ENCODE peak calls at places on chromosomes 13 and 19, in nine cellular contexts. One of them, this sample, is unnamed.

GRCh38 chr13:107370036-107370785 is 802.3 kb upstream of the ARGLU1 start:
- DNase-seq in endothelial cell of umbilical vein: peak
- DNase-seq in HCT116: no peak
- DNase-seq in ovary: no peak
- DNase-seq in K562: no peak
- DNase-seq in breast epithelium: no peak
- DNase-seq in testis: no peak
- DNase-seq in adrenal gland: no peak
- DNase-seq in heart left ventricle: no peak
- DNase-seq in this sample: peak

GRCh38 chr13:47135800-47136658 is 239.2 kb upstream of the HTR2A start:
- DNase-seq in endothelial cell of umbilical vein: no peak
- DNase-seq in HCT116: no peak
- DNase-seq in ovary: no peak
- DNase-seq in K562: no peak
- DNase-seq in breast epithelium: no peak
- DNase-seq in testis: no peak
- DNase-seq in adrenal gland: no peak
- DNase-seq in heart left ventricle: no peak
- DNase-seq in this sample: no peak

GRCh38 chr13:36275190-36276002 is 22.2 kb downstream of the CCDC169 start:
- DNase-seq in endothelial cell of umbilical vein: peak
- DNase-seq in HCT116: no peak
- DNase-seq in ovary: peak
- DNase-seq in K562: peak
- DNase-seq in breast epithelium: no peak
- DNase-seq in testis: peak
- DNase-seq in adrenal gland: peak
- DNase-seq in heart left ventricle: no peak
- DNase-seq in this sample: no peak

GRCh38 chr19:55690769-55691545 is 15.9 kb downstream of the EPN1 start:
- DNase-seq in endothelial cell of umbilical vein: no peak
- DNase-seq in HCT116: no peak
- DNase-seq in ovary: peak
- DNase-seq in K562: no peak
- DNase-seq in breast epithelium: peak
- DNase-seq in testis: no peak
- DNase-seq in adrenal gland: no peak
- DNase-seq in heart left ventricle: no peak
- DNase-seq in this sample: no peak

GRCh38 chr19:2791876-2792275 is 6.6 kb downstream of the THOP1 start:
- DNase-seq in endothelial cell of umbilical vein: no peak
- DNase-seq in HCT116: no peak
- DNase-seq in ovary: no peak
- DNase-seq in K562: no peak
- DNase-seq in breast epithelium: no peak
- DNase-seq in testis: no peak
- DNase-seq in adrenal gland: no peak
- DNase-seq in heart left ventricle: no peak
- DNase-seq in this sample: no peak

GRCh38 chr13:32647926-32648325 is 61.7 kb downstream of the PDS5B start:
- DNase-seq in endothelial cell of umbilical vein: no peak
- DNase-seq in HCT116: no peak
- DNase-seq in ovary: no peak
- DNase-seq in K562: no peak
- DNase-seq in breast epithelium: no peak
- DNase-seq in testis: no peak
- DNase-seq in adrenal gland: no peak
- DNase-seq in heart left ventricle: no peak
- DNase-seq in this sample: no peak

GRCh38 chr13:44906758-44907157 is 82.5 kb downstream of the NUFIP1 start:
- DNase-seq in endothelial cell of umbilical vein: no peak
- DNase-seq in HCT116: no peak
- DNase-seq in ovary: peak
- DNase-seq in K562: no peak
- DNase-seq in breast epithelium: no peak
- DNase-seq in testis: peak
- DNase-seq in adrenal gland: peak
- DNase-seq in heart left ventricle: no peak
- DNase-seq in this sample: no peak

GRCh38 chr19:2428027-2428690 is 773 bp upstream of the TIMM13 start:
- DNase-seq in endothelial cell of umbilical vein: no peak
- DNase-seq in HCT116: no peak
- DNase-seq in ovary: peak
- DNase-seq in K562: peak
- DNase-seq in breast epithelium: no peak
- DNase-seq in testis: peak
- DNase-seq in adrenal gland: peak
- DNase-seq in heart left ventricle: no peak
- DNase-seq in this sample: no peak

GRCh38 chr19:10238172-10238783 is 7.1 kb upstream of the S1PR2 start:
- DNase-seq in endothelial cell of umbilical vein: no peak
- DNase-seq in HCT116: no peak
- DNase-seq in ovary: no peak
- DNase-seq in K562: no peak
- DNase-seq in breast epithelium: no peak
- DNase-seq in testis: no peak
- DNase-seq in adrenal gland: peak
- DNase-seq in heart left ventricle: peak
- DNase-seq in this sample: peak

GRCh38 chr19:34480971-34481821 is at the start of gene WTIP:
- DNase-seq in endothelial cell of umbilical vein: peak
- DNase-seq in HCT116: peak
- DNase-seq in ovary: peak
- DNase-seq in K562: no peak
- DNase-seq in breast epithelium: peak
- DNase-seq in testis: peak
- DNase-seq in adrenal gland: peak
- DNase-seq in heart left ventricle: peak
- DNase-seq in this sample: peak

GRCh38 chr19:14443632-14444216 is 10.6 kb downstream of the PKN1 start:
- DNase-seq in endothelial cell of umbilical vein: no peak
- DNase-seq in HCT116: no peak
- DNase-seq in ovary: no peak
- DNase-seq in K562: no peak
- DNase-seq in breast epithelium: no peak
- DNase-seq in testis: no peak
- DNase-seq in adrenal gland: no peak
- DNase-seq in heart left ventricle: no peak
- DNase-seq in this sample: no peak

GRCh38 chr19:35380450-35381124 is 9.7 kb downstream of the GPR42 start:
- DNase-seq in endothelial cell of umbilical vein: no peak
- DNase-seq in HCT116: no peak
- DNase-seq in ovary: no peak
- DNase-seq in K562: peak
- DNase-seq in breast epithelium: no peak
- DNase-seq in testis: no peak
- DNase-seq in adrenal gland: no peak
- DNase-seq in heart left ventricle: no peak
- DNase-seq in this sample: no peak

GRCh38 chr19:18733196-18733647 is 49.7 kb downstream of the CRTC1 start:
- DNase-seq in endothelial cell of umbilical vein: no peak
- DNase-seq in HCT116: no peak
- DNase-seq in ovary: peak
- DNase-seq in K562: no peak
- DNase-seq in breast epithelium: no peak
- DNase-seq in testis: peak
- DNase-seq in adrenal gland: no peak
- DNase-seq in heart left ventricle: peak
- DNase-seq in this sample: no peak

GRCh38 chr19:41364546-41365391 is 820 bp upstream of the B9D2 start:
- DNase-seq in endothelial cell of umbilical vein: no peak
- DNase-seq in HCT116: no peak
- DNase-seq in ovary: no peak
- DNase-seq in K562: peak
- DNase-seq in breast epithelium: no peak
- DNase-seq in testis: peak
- DNase-seq in adrenal gland: peak
- DNase-seq in heart left ventricle: no peak
- DNase-seq in this sample: no peak

GRCh38 chr19:2167896-2168618 is 4.3 kb downstream of the DOT1L start:
- DNase-seq in endothelial cell of umbilical vein: peak
- DNase-seq in HCT116: no peak
- DNase-seq in ovary: no peak
- DNase-seq in K562: peak
- DNase-seq in breast epithelium: no peak
- DNase-seq in testis: peak
- DNase-seq in adrenal gland: peak
- DNase-seq in heart left ventricle: peak
- DNase-seq in this sample: no peak

GRCh38 chr13:38686635-38687245 is at the start of gene FREM2:
- DNase-seq in endothelial cell of umbilical vein: no peak
- DNase-seq in HCT116: no peak
- DNase-seq in ovary: peak
- DNase-seq in K562: no peak
- DNase-seq in breast epithelium: no peak
- DNase-seq in testis: peak
- DNase-seq in adrenal gland: peak
- DNase-seq in heart left ventricle: no peak
- DNase-seq in this sample: no peak

GRCh38 chr13:102277286-102277685 is 124.6 kb downstream of the FGF14 start:
- DNase-seq in endothelial cell of umbilical vein: no peak
- DNase-seq in HCT116: no peak
- DNase-seq in ovary: no peak
- DNase-seq in K562: no peak
- DNase-seq in breast epithelium: no peak
- DNase-seq in testis: no peak
- DNase-seq in adrenal gland: no peak
- DNase-seq in heart left ventricle: peak
- DNase-seq in this sample: no peak

DNA sequence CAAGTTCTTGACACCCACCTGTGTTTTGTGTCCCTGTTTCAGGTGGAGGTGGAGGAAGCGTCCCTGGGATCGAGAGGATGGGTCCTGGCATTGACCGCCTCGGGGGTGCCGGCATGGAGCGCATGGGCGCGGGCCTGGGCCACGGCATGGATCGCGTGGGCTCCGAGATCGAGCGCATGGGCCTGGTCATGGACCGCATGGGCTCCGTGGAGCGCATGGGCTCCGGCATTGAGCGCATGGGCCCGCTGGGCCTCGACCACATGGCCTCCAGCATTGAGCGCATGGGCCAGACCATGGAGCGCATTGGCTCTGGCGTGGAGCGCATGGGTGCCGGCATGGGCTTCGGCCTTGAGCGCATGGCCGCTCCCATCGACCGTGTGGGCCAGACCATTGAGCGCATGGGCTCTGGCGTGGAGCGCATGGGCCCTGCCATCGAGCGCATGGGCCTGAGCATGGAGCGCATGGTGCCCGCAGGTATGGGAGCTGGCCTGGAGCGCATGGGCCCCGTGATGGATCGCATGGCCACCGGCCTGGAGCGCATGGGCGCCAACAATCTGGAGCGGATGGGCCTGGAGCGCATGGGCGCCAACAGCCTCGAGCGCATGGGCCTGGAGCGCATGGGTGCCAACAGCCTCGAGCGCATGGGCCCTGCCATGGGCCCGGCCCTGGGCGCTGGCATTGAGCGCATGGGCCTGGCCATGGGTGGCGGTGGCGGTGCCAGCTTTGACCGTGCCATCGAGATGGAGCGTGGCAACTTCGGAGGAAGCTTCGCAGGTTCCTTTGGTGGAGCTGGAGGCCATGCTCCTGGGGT is 16.7 kb downstream of the PRAM1 start:
- DNase-seq in endothelial cell of umbilical vein: no peak
- DNase-seq in HCT116: no peak
- DNase-seq in ovary: no peak
- DNase-seq in K562: no peak
- DNase-seq in breast epithelium: no peak
- DNase-seq in testis: no peak
- DNase-seq in adrenal gland: no peak
- DNase-seq in heart left ventricle: no peak
- DNase-seq in this sample: no peak
- TF ChIP-seq POLR2A in endothelial cell of umbilical vein: no peak
- TF ChIP-seq POLR2A in HCT116: no peak
- TF ChIP-seq POLR2A in ovary: no peak
- TF ChIP-seq POLR2A in K562: no peak
- TF ChIP-seq POLR2A in breast epithelium: no peak
- TF ChIP-seq POLR2A in testis: no peak
- TF ChIP-seq POLR2A in adrenal gland: no peak
- TF ChIP-seq POLR2A in heart left ventricle: no peak
- TF ChIP-seq POLR2A in this sample: no peak

DNA sequence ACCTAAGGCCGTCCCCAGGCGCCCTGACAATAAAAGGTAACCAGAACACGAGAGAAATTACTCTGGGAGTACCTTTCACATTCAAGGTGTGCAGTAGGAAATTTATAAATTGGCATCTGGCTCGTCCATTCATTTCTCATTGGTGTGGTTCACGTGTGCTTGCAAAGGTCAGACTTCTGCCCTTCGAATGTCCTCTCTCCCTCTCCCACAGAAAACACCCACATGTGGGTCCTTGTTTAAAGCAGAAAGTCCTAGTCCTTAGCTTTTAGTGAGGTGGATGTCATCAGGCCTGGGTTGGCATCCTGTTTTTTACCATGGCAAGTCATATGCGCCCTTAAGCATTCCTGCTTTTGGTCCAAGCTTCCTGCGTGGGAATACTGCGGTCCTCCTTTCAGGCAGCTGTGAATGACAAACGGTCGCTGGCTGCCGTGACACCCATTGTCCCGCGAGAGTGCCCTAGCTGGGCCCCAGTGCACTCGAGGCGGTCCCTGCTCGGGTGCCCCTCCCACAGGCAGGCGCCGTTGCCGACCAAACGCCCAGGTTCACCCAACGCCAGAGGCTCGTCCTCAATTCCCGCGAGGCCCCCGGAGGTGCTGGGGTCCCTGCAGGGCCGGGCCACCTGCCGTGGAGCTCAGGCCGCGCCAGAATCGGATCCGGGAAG is at the start of gene NUDT19:
- DNase-seq in endothelial cell of umbilical vein: peak
- DNase-seq in HCT116: peak
- DNase-seq in ovary: peak
- DNase-seq in K562: peak
- DNase-seq in breast epithelium: peak
- DNase-seq in testis: peak
- DNase-seq in adrenal gland: peak
- DNase-seq in heart left ventricle: peak
- DNase-seq in this sample: peak
- TF ChIP-seq POLR2A in endothelial cell of umbilical vein: peak
- TF ChIP-seq POLR2A in HCT116: peak
- TF ChIP-seq POLR2A in ovary: peak
- TF ChIP-seq POLR2A in K562: peak
- TF ChIP-seq POLR2A in breast epithelium: no peak
- TF ChIP-seq POLR2A in testis: no peak
- TF ChIP-seq POLR2A in adrenal gland: peak
- TF ChIP-seq POLR2A in heart left ventricle: peak
- TF ChIP-seq POLR2A in this sample: peak

GRCh38 chr19:51339687-51340656 is 2.0 kb downstream of the VSIG10L start:
- DNase-seq in endothelial cell of umbilical vein: peak
- DNase-seq in HCT116: peak
- DNase-seq in ovary: peak
- DNase-seq in K562: peak
- DNase-seq in breast epithelium: peak
- DNase-seq in testis: peak
- DNase-seq in adrenal gland: peak
- DNase-seq in heart left ventricle: peak
- DNase-seq in this sample: peak
- TF ChIP-seq POLR2A in endothelial cell of umbilical vein: no peak
- TF ChIP-seq POLR2A in HCT116: peak
- TF ChIP-seq POLR2A in ovary: peak
- TF ChIP-seq POLR2A in K562: peak
- TF ChIP-seq POLR2A in breast epithelium: no peak
- TF ChIP-seq POLR2A in testis: no peak
- TF ChIP-seq POLR2A in adrenal gland: peak
- TF ChIP-seq POLR2A in heart left ventricle: peak
- TF ChIP-seq POLR2A in this sample: peak

GRCh38 chr19:45717983-45718650 is 12.6 kb downstream of the FBXO46 start:
- DNase-seq in endothelial cell of umbilical vein: no peak
- DNase-seq in HCT116: no peak
- DNase-seq in ovary: peak
- DNase-seq in K562: no peak
- DNase-seq in breast epithelium: no peak
- DNase-seq in testis: peak
- DNase-seq in adrenal gland: peak
- DNase-seq in heart left ventricle: no peak
- DNase-seq in this sample: no peak
- TF ChIP-seq POLR2A in endothelial cell of umbilical vein: no peak
- TF ChIP-seq POLR2A in HCT116: no peak
- TF ChIP-seq POLR2A in ovary: no peak
- TF ChIP-seq POLR2A in K562: no peak
- TF ChIP-seq POLR2A in breast epithelium: no peak
- TF ChIP-seq POLR2A in testis: no peak
- TF ChIP-seq POLR2A in adrenal gland: no peak
- TF ChIP-seq POLR2A in heart left ventricle: no peak
- TF ChIP-seq POLR2A in this sample: no peak